ENCODE peak calls at places on chromosomes 4 and X, in eight cellular contexts. X is sigmoid colon, Z is adrenal gland, Y is ovary, R is HCT116, K is H1, J is testis, D is heart left ventricle. P is an unnamed sample.
A peak's percentile ranks its signal among the peaks of the same experiment; 100 is the strongest.

GRCh38 chr4:66307641-66308438 is 637.6 kb upstream of the EPHA5 start:
- DNase-seq in D (no peak), K (no peak), X (peak; percentile 57), R (no peak), Y (no peak), J (no peak), Z (no peak), P (no peak)

GRCh38 chr4:98345838-98346237 is 84.7 kb downstream of the RAP1GDS1 start:
- DNase-seq in J (no peak), R (no peak), Y (no peak), K (no peak), D (no peak), Z (no peak), X (no peak), P (no peak)

GRCh38 chr4:87066403-87067119 is 131.8 kb downstream of the AFF1 start:
- DNase-seq in R (no peak), X (no peak), J (no peak), Z (no peak), D (no peak), Y (no peak), K (no peak), P (no peak)

GRCh38 chr4:173332021-173332487 is 2.1 kb downstream of the HMGB2 start:
- DNase-seq in D (no peak), Z (no peak), J (no peak), Y (no peak), R (no peak), X (no peak), K (no peak), P (no peak)

GRCh38 chr4:13218316-13218958 is 265.7 kb downstream of the RAB28 start:
- DNase-seq in D (no peak), Y (no peak), K (no peak), X (peak; percentile 75), R (no peak), J (peak; percentile 23), Z (no peak), P (no peak)

GRCh38 chrX:9659571-9660195 is 106.0 kb downstream of the GPR143 start:
- DNase-seq in X (no peak), J (no peak), R (no peak), Y (no peak), Z (no peak), K (no peak), D (no peak), P (no peak)

GRCh38 chr4:1052231-1052671 is 40.8 kb downstream of the FGFRL1 start:
- DNase-seq in X (peak; percentile 40), Z (no peak), D (no peak), J (peak; percentile 13), K (no peak), Y (peak; percentile 24), R (no peak), P (no peak)

GRCh38 chr4:5162909-5163508 is 111.7 kb downstream of the STK32B start:
- DNase-seq in K (no peak), D (no peak), X (no peak), Y (no peak), Z (no peak), J (no peak), R (no peak), P (no peak)

GRCh38 chr4:87391783-87392054 is 731 bp upstream of the HSD17B11 start:
- DNase-seq in X (no peak), D (no peak), Z (peak; percentile 11), K (no peak), Y (no peak), R (no peak), J (no peak), P (no peak)

GRCh38 chrX:80550722-80551121 is 130.5 kb downstream of the TENT5D start:
- DNase-seq in X (no peak), J (no peak), K (peak; percentile 43), Y (no peak), R (no peak), Z (no peak), D (no peak), P (no peak)

GRCh38 chrX:41512394-41512793 is 65.3 kb downstream of the NYX start:
- DNase-seq in K (no peak), J (no peak), Y (no peak), D (no peak), R (no peak), X (no peak), Z (no peak), P (no peak)

GRCh38 chr4:136818811-136819210 is 713.5 kb downstream of the PCDH18 start:
- DNase-seq in X (no peak), Y (no peak), D (no peak), J (no peak), R (no peak), K (no peak), Z (no peak), P (no peak)

GRCh38 chr4:118035309-118035708 is 1.0 kb downstream of the NDST3 start:
- DNase-seq in D (no peak), R (no peak), X (no peak), Z (no peak), K (no peak), Y (no peak), J (no peak), P (no peak)

GRCh38 chr4:124019749-124020549 is 623.4 kb downstream of the SPRY1 start:
- DNase-seq in Z (no peak), Y (no peak), D (no peak), X (no peak), K (no peak), R (no peak), J (no peak), P (no peak)

GRCh38 chr4:110184124-110184790 is 14.2 kb downstream of the ELOVL6 start:
- DNase-seq in Y (no peak), Z (no peak), K (no peak), R (no peak), X (no peak), J (no peak), D (no peak), P (no peak)

GRCh38 chrX:153649915-153650782 is 3.1 kb downstream of the DUSP9 start:
- DNase-seq in D (peak; percentile 15), R (no peak), K (no peak), Y (no peak), J (no peak), X (peak; percentile 46), Z (no peak), P (no peak)

GRCh38 chrX:11893933-11894710 is 136.1 kb downstream of the MSL3 start:
- DNase-seq in J (no peak), X (no peak), D (no peak), Z (no peak), Y (no peak), K (no peak), R (no peak), P (no peak)

GRCh38 chrX:16870861-16871584 is 861 bp upstream of the RBBP7 start:
- DNase-seq in R (no peak), J (peak; percentile 32), Y (no peak), K (peak; percentile 61), Z (peak; percentile 52), X (peak; percentile 76), D (peak; percentile 45), P (peak; percentile 33)

GRCh38 chrX:76555816-76556215 is 128.3 kb downstream of the MAGEE1 start:
- DNase-seq in R (peak; percentile 33), X (no peak), D (no peak), J (peak; percentile 71), Z (no peak), K (peak; percentile 52), Y (no peak), P (no peak)

DNA sequence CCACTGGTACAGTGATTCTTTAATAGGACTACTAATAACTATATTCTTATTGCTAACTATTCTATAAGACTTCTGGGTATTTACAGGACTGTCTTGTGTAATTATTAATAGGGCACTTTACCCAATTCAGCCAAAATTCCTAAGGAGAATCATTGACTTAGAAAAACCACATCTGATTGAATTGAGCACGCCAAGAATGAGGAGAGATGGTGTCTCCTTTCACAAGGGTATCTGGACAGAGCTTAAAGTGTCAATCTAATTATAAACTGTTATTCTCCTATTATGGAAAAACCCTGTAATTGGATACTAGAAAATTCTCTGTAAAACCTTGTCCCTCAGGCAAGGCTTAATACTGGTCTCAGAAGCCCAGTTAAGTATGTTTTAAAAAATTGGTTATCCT is 111.1 kb upstream of the TLL1 start:
- DNase-seq in J (no peak), K (no peak), Y (no peak), X (no peak), Z (no peak), D (no peak), R (no peak), P (no peak)
- H3K27ac ChIP-seq in J (no peak overlapping the region), K (no peak overlapping the region), Y (no peak overlapping the region), X (no peak overlapping the region), Z (no peak overlapping the region), D (no peak overlapping the region), R (no peak overlapping the region), P (no peak overlapping the region)

GRCh38 chr4:10114147-10114546 is 2.5 kb downstream of the WDR1 start:
- DNase-seq in J (no peak), K (peak; percentile 26), R (no peak), D (no peak), X (no peak), Z (no peak), Y (no peak), P (no peak)

GRCh38 chr4:10116625-10117423 is at the start of gene WDR1:
- DNase-seq in Z (peak; percentile 97), K (peak; percentile 88), D (peak; percentile 98), R (peak; percentile 75), Y (peak; percentile 99), X (peak; percentile 99), J (peak; percentile 96), P (peak; percentile 85)

GRCh38 chr4:10115657-10116624 is 658 bp downstream of the WDR1 start:
- DNase-seq in D (peak; percentile 54), Y (peak; percentile 71), J (peak; percentile 69), Z (peak; percentile 56), X (no peak), K (peak; percentile 71), R (peak; percentile 28), P (peak; percentile 55)

GRCh38 chr4:10114607-10115006 is 2.0 kb downstream of the WDR1 start:
- DNase-seq in Y (peak; percentile 30), R (no peak), D (no peak), X (no peak), J (no peak), Z (no peak), K (no peak), P (no peak)

DNA sequence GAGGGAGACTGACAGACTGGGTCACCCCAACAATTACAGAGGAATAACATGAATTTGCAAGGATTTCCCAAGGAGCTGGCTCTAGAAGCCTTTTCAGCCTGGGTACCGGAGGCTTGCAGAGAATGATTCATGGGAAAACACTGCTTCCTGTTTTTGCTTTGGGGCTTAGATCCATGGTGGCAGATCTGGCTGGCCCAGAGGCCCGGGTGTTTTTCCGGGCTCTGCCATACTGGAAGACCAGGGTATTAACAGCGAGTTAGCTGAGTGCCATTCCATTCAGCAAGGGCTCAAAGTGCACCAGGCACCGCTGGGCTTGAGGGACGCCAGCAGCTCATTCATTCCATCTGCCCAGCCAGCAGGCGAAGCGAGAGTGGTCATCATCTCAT is 1.3 kb downstream of the WDR1 start:
- DNase-seq in Z (no peak), R (no peak), K (peak; percentile 38), J (no peak), X (no peak), Y (peak; percentile 38), D (no peak), P (no peak)
- TF ChIP-seq POLR2A in Z (no peak), R (no peak), K (no peak), J (no peak), X (no peak), Y (no peak), D (no peak), P (no peak)

GRCh38 chrX:133645977-133646750 is 230.9 kb upstream of the GPC4 start:
- DNase-seq in R (no peak), X (no peak), Z (peak; percentile 39), Y (no peak), K (no peak), D (no peak), J (no peak), P (no peak)
- H3K27ac ChIP-seq in R (no peak overlapping the region), X (peak overlapping the region; percentile 42), Z (no peak overlapping the region), Y (no peak overlapping the region), K (no peak overlapping the region), D (no peak overlapping the region), J (no peak overlapping the region), P (no peak overlapping the region)

GRCh38 chrX:298993-299392 is 17.8 kb downstream of the PLCXD1 start:
- DNase-seq in Z (no peak), Y (no peak), K (no peak), J (no peak), R (no peak), X (peak; percentile 66), D (peak; percentile 21), P (no peak)
- TF ChIP-seq POLR2A in Z (no peak), Y (no peak), K (no peak), J (no peak), R (no peak), X (no peak), D (no peak), P (no peak)